ENCODE peak calls at places on chromosomes 6 and 20, in ten cellular contexts. I, K, L, D, W, B, G, H, S and A are unnamed samples. For H3K4me1 and H3K9me3, the result is how much of the 10 kb centered on the place peaks cover.

GRCh38 chr6:116011520-116011919 is 49.2 kb downstream of the FRK start:
- DNase-seq in I (no peak), K (no peak), L (no peak), D (peak), W (no peak), B (no peak), G (no peak), H (peak), S (no peak), A (no peak)

GRCh38 chr6:162871966-162872365 is 144.2 kb downstream of the PACRG start:
- DNase-seq in I (no peak), K (no peak), L (no peak), D (no peak), W (no peak), B (no peak), G (no peak), H (no peak), S (no peak), A (no peak)

GRCh38 chr20:23358923-23359572 is 2.9 kb upstream of the GZF1 start:
- DNase-seq in I (no peak), K (no peak), L (peak), D (no peak), W (no peak), B (no peak), G (no peak), H (no peak), S (no peak), A (no peak)

GRCh38 chr6:97669191-97669651 is 386.2 kb upstream of the MMS22L start:
- DNase-seq in I (no peak), K (no peak), L (no peak), D (peak), W (peak), B (peak), G (no peak), H (no peak), S (no peak), A (no peak)

GRCh38 chr6:63611560-63611959 is 24.0 kb upstream of the PHF3 start:
- DNase-seq in I (no peak), K (no peak), L (no peak), D (no peak), W (no peak), B (no peak), G (no peak), H (no peak), S (no peak), A (no peak)

GRCh38 chr6:170273681-170274080 is 17.2 kb downstream of the DLL1 start:
- DNase-seq in I (no peak), K (no peak), L (no peak), D (no peak), W (no peak), B (no peak), G (no peak), H (no peak), S (no peak), A (no peak)

GRCh38 chr6:19753822-19754221 is 83.3 kb upstream of the ID4 start:
- DNase-seq in I (no peak), K (no peak), L (no peak), D (no peak), W (no peak), B (no peak), G (no peak), H (no peak), S (no peak), A (no peak)

GRCh38 chr20:59774204-59774641 is 159.2 kb downstream of the SYCP2 start:
- DNase-seq in I (peak), K (peak), L (peak), D (no peak), W (no peak), B (no peak), G (no peak), H (no peak), S (no peak), A (peak)

GRCh38 chr6:85186546-85187170 is 263.2 kb upstream of the NT5E start:
- DNase-seq in I (no peak), K (no peak), L (no peak), D (no peak), W (no peak), B (no peak), G (no peak), H (no peak), S (peak), A (no peak)

GRCh38 chr6:11747021-11747420 is 31.6 kb downstream of the ADTRP start:
- DNase-seq in I (no peak), K (no peak), L (no peak), D (no peak), W (no peak), B (no peak), G (no peak), H (no peak), S (no peak), A (no peak)

GRCh38 chr6:104909140-104909525 is 47.8 kb upstream of the LIN28B start:
- DNase-seq in I (no peak), K (no peak), L (no peak), D (no peak), W (no peak), B (no peak), G (no peak), H (no peak), S (no peak), A (no peak)

GRCh38 chr6:141963543-141964295 is 169.0 kb upstream of the GJE1 start:
- DNase-seq in I (no peak), K (no peak), L (no peak), D (no peak), W (no peak), B (no peak), G (no peak), H (no peak), S (no peak), A (no peak)

GRCh38 chr20:53613748-53614147 is 20.1 kb upstream of the ZNF217 start:
- DNase-seq in I (no peak), K (no peak), L (no peak), D (no peak), W (no peak), B (no peak), G (no peak), H (no peak), S (no peak), A (no peak)

GRCh38 chr6:21348462-21349195 is 244.9 kb upstream of the SOX4 start:
- DNase-seq in I (no peak), K (no peak), L (no peak), D (no peak), W (no peak), B (no peak), G (no peak), H (no peak), S (peak), A (no peak)

GRCh38 chr6:40852667-40853383 is 186.2 kb downstream of the UNC5CL start:
- DNase-seq in I (no peak), K (no peak), L (no peak), D (no peak), W (no peak), B (no peak), G (no peak), H (peak), S (no peak), A (no peak)

GRCh38 chr20:52984451-52984810 is 12.3 kb downstream of the TSHZ2 start:
- DNase-seq in I (no peak), K (no peak), L (no peak), D (no peak), W (no peak), B (no peak), G (no peak), H (no peak), S (no peak), A (no peak)

GRCh38 chr20:47950103-47950502 is 164.8 kb upstream of the SULF2 start:
- DNase-seq in I (no peak), K (no peak), L (no peak), D (no peak), W (no peak), B (peak), G (no peak), H (no peak), S (peak), A (no peak)

GRCh38 chr6:88208736-88209135 is 42.6 kb upstream of the CNR1 start:
- DNase-seq in I (no peak), K (no peak), L (no peak), D (no peak), W (no peak), B (no peak), G (no peak), H (no peak), S (no peak), A (no peak)

GRCh38 chr6:145699462-145699861 is 35.9 kb downstream of the EPM2A start:
- DNase-seq in I (no peak), K (no peak), L (no peak), D (no peak), W (no peak), B (no peak), G (no peak), H (no peak), S (peak), A (no peak)

GRCh38 chr20:41497186-41497895 is 120.8 kb downstream of the CHD6 start:
- DNase-seq in I (no peak), K (no peak), L (no peak), D (no peak), W (no peak), B (no peak), G (no peak), H (no peak), S (no peak), A (no peak)

GRCh38 chr20:57301026-57301425 is 28.6 kb upstream of the SPO11 start:
- DNase-seq in I (no peak), K (no peak), L (no peak), D (no peak), W (no peak), B (no peak), G (no peak), H (no peak), S (no peak), A (no peak)

GRCh38 chr6:7041511-7042026 is 66.2 kb upstream of the RREB1 start:
- DNase-seq in I (no peak), K (no peak), L (no peak), D (no peak), W (no peak), B (no peak), G (no peak), H (no peak), S (no peak), A (no peak)

GRCh38 chr20:23497458-23498026 is 6.6 kb downstream of the CST8 start:
- DNase-seq in I (no peak), K (no peak), L (no peak), D (peak), W (no peak), B (no peak), G (no peak), H (no peak), S (no peak), A (no peak)

GRCh38 chr6:36590237-36590636 is 3.9 kb upstream of the SRSF3 start:
- DNase-seq in I (no peak), K (no peak), L (no peak), D (no peak), W (no peak), B (no peak), G (no peak), H (peak), S (no peak), A (no peak)

GRCh38 chr6:113493991-113494390 is 363.2 kb upstream of the MARCKS start:
- DNase-seq in I (no peak), K (no peak), L (no peak), D (no peak), W (no peak), B (no peak), G (no peak), H (no peak), S (no peak), A (no peak)

GRCh38 chr6:14799928-14800327 is 445.9 kb upstream of the JARID2 start:
- DNase-seq in I (no peak), K (no peak), L (peak), D (peak), W (no peak), B (peak), G (peak), H (peak), S (peak), A (peak)

GRCh38 chr6:138662474-138662873 is 111.1 kb upstream of the CCDC28A start:
- DNase-seq in I (no peak), K (no peak), L (no peak), D (no peak), W (no peak), B (no peak), G (no peak), H (no peak), S (no peak), A (no peak)
- H3K4me1 ChIP-seq in I (under half), K (under half), L (under half), D (under half), W (under half), B (under half), G (under half), H (under half), S (under half), A (under half)

DNA sequence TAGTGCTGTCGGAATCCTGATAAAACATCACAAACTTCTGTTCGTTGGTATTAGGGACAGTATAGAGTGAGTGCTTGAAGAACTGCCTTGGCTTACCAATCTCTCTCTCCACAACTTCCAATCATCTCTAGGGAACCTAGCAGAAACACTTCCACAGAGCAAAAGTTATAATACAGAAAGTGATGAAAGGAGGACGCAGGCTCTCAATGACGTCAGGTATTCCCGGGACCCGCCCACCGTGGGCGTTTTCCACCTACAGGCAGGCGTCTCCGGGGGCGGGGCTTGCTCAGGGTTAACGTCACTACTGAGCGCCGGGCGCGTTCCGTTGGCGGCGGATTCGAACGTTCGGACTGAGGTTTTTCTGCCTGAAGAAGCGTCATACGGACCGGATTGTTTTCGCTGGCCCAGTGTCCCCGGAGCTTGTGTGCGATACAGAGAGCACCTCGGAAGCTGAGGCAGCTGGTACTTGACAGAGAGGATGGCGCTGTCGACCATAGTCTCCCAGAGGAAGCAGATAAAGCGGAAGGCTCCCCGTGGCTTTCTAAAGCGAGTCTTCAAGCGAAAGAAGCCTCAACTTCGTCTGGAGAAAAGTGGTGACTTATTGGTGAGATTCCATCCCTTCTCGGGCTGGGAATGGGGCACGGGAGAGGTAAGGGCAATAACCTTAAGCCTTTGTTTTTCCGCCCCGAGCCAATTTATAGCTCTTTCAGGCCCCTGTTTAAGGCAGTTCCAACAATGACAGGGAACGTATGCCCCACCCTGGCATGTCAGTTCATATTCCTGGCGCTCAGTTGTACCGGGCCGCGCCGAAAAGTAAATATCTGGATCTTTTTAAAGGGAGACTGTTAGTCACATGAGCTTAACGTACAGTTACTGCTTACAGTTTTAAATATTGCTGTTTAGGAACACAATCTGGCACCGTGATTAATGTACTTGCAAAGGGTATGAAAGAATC is at the start of gene CENPW:
- DNase-seq in I (no peak), K (peak), L (peak), D (peak), W (peak), B (peak), G (peak), H (peak), S (peak), A (peak)
- TF ChIP-seq POLR2AphosphoS5 in I (peak), K (peak), L (no peak), D (peak), W (no peak), B (peak), G (peak), H (peak), S (peak), A (peak)

DNA sequence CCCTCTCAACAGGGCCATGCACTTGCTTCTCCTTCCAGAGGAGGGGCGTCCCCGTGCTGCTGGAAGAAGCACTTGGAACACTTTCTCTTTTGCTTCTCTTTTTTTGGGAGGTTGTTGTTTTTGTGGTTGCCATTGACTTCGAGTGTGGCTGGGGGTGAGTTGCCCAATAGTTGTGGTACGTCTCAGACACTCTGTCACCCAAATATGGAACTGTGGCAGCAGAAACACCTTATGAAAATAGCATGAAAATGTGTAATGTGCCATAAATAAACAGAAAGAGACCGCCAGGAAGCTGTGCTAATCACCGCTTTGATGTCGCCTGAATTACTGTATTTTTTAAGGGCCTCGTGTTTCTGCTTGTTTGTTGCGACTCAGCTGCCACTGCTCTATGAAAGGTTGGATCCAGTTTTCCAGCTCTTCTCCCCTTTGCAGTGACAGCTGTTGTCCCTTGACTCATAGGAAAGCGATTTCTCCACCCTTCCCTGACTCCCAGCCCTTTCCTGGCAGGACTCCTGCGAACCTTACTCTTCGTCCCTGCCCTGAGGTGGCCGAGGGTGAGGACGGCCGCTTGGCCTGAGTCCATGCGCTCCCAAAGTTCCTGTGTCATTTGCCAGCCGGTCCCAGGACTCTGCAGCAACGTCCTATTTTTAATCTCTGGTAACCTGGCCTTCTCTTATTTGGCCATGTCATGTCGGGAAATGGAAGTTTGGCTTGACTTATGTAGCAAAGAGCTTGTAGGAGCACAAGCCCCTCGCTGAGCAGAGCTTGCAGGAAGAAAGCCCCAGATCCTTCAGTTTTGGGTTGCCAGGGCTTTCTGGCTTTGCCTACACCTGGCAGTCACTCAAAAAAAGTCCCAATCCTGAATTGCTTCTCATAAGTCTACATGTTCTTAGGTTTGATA is 694.6 kb downstream of the QKI start:
- DNase-seq in I (no peak), K (peak), L (no peak), D (no peak), W (no peak), B (no peak), G (peak), H (no peak), S (peak), A (peak)
- H3K9me3 ChIP-seq in I (under half), K (under half), L (under half), D (under half), W (under half), B (under half), G (under half), H (under half), S (under half), A (under half)

GRCh38 chr20:43699941-43700565 is 26.7 kb downstream of the GTSF1L start:
- DNase-seq in I (no peak), K (no peak), L (no peak), D (no peak), W (no peak), B (no peak), G (no peak), H (no peak), S (no peak), A (no peak)
- H3K4me1 ChIP-seq in I (under half), K (under half), L (under half), D (under half), W (under half), B (under half), G (under half), H (under half), S (under half), A (under half)

DNA sequence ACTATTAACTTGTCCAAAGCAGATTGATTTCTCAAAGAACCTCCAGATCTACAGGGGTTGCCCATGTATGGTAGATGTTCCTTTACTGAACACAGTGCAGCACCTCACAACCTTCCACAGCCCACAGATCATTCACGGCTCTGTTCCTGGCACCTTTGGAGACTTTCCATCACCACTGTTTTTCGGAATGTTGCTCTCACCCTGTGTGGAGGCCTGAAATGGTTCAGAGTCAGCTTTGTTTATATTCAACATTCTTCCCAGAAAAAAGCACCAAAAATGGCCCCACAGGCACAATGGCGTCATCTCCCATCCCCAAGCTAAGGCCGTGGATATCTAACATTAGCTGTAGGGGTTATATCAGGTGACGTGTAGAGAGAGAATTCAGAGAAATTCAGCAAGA is 74.7 kb downstream of the DHX35 start:
- DNase-seq in I (no peak), K (no peak), L (no peak), D (no peak), W (no peak), B (no peak), G (no peak), H (no peak), S (no peak), A (peak)
- TF ChIP-seq POLR2AphosphoS5 in I (no peak), K (no peak), L (peak), D (no peak), W (no peak), B (no peak), G (peak), H (no peak), S (no peak), A (peak)

DNA sequence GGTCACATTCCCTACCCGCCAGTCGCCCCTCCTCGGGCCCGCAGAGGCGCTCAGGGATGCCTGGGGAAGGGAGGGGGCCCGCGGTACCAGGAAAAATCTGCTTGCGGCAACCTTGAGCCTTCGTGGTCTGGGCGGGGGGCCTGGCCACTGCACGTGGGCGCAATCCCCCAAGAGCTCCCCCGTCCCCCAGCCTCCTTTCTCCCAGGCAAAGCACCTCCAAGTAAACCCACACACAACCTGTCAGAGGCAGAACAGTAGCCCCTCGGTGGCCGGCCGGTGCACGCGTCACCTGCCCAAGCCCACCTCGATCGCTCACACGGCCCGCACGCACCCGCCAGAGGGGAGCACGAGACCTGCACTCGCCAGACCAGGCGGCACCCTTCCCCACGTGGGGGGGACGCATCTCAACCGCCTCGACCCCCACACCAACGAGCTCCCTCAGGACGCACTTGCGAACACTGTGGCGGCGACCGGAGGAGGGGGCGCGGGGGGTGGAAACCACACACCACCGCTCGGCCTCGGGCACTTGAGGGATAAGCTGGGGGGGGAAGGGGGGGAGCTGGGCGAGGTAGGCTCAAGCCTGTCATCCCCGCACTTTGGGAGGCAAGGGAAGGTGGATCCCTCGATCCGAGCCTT is 1955.7 kb upstream of the DEFB115 start:
- DNase-seq in I (no peak), K (no peak), L (no peak), D (no peak), W (no peak), B (no peak), G (no peak), H (no peak), S (no peak), A (peak)
- H3K9me3 ChIP-seq in I (under half), K (half or more), L (half or more), D (under half), W (half or more), B (under half), G (under half), H (under half), S (under half), A (under half)